ENCODE peak calls at places on chromosomes 6 and 20, in five cellular contexts. L is K562; C is AG20443; H is activated effector memory CD4-positive, alpha-beta T cell treated with Interleukin-2 at 50 U/mL for 16 hours; W is neural progenitor cell. B is an unnamed sample.

GRCh38 chr6:81876977-81877376 is 124.5 kb upstream of the TENT5A start:
- DNase-seq in L (no peak), C (no peak), H (no peak), W (no peak), B (peak)

GRCh38 chr6:42523158-42523814 is 40.5 kb upstream of the UBR2 start:
- DNase-seq in L (no peak), C (no peak), H (no peak), W (no peak), B (no peak)

GRCh38 chr6:83466328-83466727 is 35.5 kb upstream of the ME1 start:
- DNase-seq in L (no peak), C (no peak), H (no peak), W (no peak), B (no peak)

GRCh38 chr6:100203391-100203790 is 209.4 kb upstream of the MCHR2 start:
- DNase-seq in L (no peak), C (peak), H (no peak), W (no peak), B (peak)

GRCh38 chr6:23561732-23562131 is 564.3 kb upstream of the NRSN1 start:
- DNase-seq in L (no peak), C (no peak), H (no peak), W (no peak), B (no peak)

GRCh38 chr6:134774244-134774643 is 175.7 kb downstream of the ALDH8A1 start:
- DNase-seq in L (no peak), C (peak), H (no peak), W (no peak), B (peak)

GRCh38 chr6:158958504-158959386 is 41.3 kb downstream of the RSPH3 start:
- DNase-seq in L (no peak), C (no peak), H (no peak), W (no peak), B (no peak)

GRCh38 chr6:130697661-130698535 is 129.3 kb upstream of the SMLR1 start:
- DNase-seq in L (peak), C (peak), H (peak), W (peak), B (peak)

GRCh38 chr6:30776361-30777223 is 32.2 kb upstream of the IER3 start:
- DNase-seq in L (no peak), C (no peak), H (no peak), W (no peak), B (no peak)

GRCh38 chr6:36386495-36387439 is 702 bp downstream of the ETV7 start:
- DNase-seq in L (peak), C (peak), H (peak), W (peak), B (peak)

GRCh38 chr20:58246346-58246745 is 17.9 kb upstream of the ANKRD60 start:
- DNase-seq in L (no peak), C (no peak), H (no peak), W (peak), B (no peak)

GRCh38 chr6:2215342-2215741 is 30.1 kb downstream of the GMDS start:
- DNase-seq in L (no peak), C (no peak), H (no peak), W (no peak), B (no peak)

GRCh38 chr6:127342296-127342945 is 988 bp downstream of the ECHDC1 start:
- DNase-seq in L (no peak), C (peak), H (no peak), W (peak), B (peak)

GRCh38 chr6:164331026-164331425 is 916.5 kb downstream of the QKI start:
- DNase-seq in L (no peak), C (no peak), H (no peak), W (no peak), B (no peak)

GRCh38 chr20:35568645-35569044 is 26.8 kb downstream of the ERGIC3 start:
- DNase-seq in L (peak), C (peak), H (no peak), W (peak), B (no peak)

GRCh38 chr6:44672838-44673237 is 285.3 kb downstream of the CDC5L start:
- DNase-seq in L (no peak), C (no peak), H (no peak), W (no peak), B (no peak)

GRCh38 chr6:44381739-44382138 is 5.8 kb upstream of the CDC5L start:
- DNase-seq in L (no peak), C (no peak), H (no peak), W (no peak), B (no peak)

GRCh38 chr20:38143238-38143645 is 21.8 kb downstream of the TGM2 start:
- DNase-seq in L (no peak), C (no peak), H (no peak), W (no peak), B (no peak)

GRCh38 chr6:152034631-152035030 is 227.1 kb downstream of the ESR1 start:
- DNase-seq in L (no peak), C (no peak), H (no peak), W (no peak), B (no peak)

GRCh38 chr20:824916-825315 is 8.6 kb upstream of the FAM110A start:
- DNase-seq in L (no peak), C (no peak), H (no peak), W (no peak), B (no peak)

GRCh38 chr6:23414204-23414501 is 711.9 kb upstream of the NRSN1 start:
- DNase-seq in L (no peak), C (peak), H (no peak), W (no peak), B (peak)

GRCh38 chr20:19758888-19759331 is 852 bp downstream of the RIN2 start:
- DNase-seq in L (no peak), C (peak), H (no peak), W (peak), B (peak)

GRCh38 chr6:64411226-64411625 is 775.6 kb downstream of the PHF3 start:
- DNase-seq in L (no peak), C (peak), H (no peak), W (no peak), B (no peak)

GRCh38 chr6:13769655-13770053 is 44.7 kb downstream of the MCUR1 start:
- DNase-seq in L (no peak), C (no peak), H (no peak), W (no peak), B (no peak)

GRCh38 chr6:129661478-129662405 is 48.2 kb downstream of the ARHGAP18 start:
- DNase-seq in L (no peak), C (no peak), H (no peak), W (no peak), B (no peak)

GRCh38 chr6:25085761-25086160 is 150.0 kb upstream of the RIPOR2 start:
- DNase-seq in L (no peak), C (no peak), H (no peak), W (no peak), B (no peak)

GRCh38 chr6:37482356-37483292 is 17.1 kb downstream of the CCDC167 start:
- DNase-seq in L (no peak), C (no peak), H (no peak), W (no peak), B (no peak)

GRCh38 chr6:30092852-30093543 is 17.4 kb upstream of the RNF39 start:
- DNase-seq in L (no peak), C (no peak), H (no peak), W (no peak), B (no peak)

GRCh38 chr6:158649289-158650143 is at the start of gene SYTL3:
- DNase-seq in L (no peak), C (peak), H (peak), W (no peak), B (peak)

GRCh38 chr6:40247516-40248115 is 313.4 kb upstream of the MOCS1 start:
- DNase-seq in L (no peak), C (no peak), H (no peak), W (no peak), B (no peak)

GRCh38 chr6:75130784-75131183 is 75.1 kb downstream of the COL12A1 start:
- DNase-seq in L (no peak), C (peak), H (no peak), W (no peak), B (peak)

GRCh38 chr6:7145269-7146078 is 37.7 kb downstream of the RREB1 start:
- DNase-seq in L (no peak), C (no peak), H (no peak), W (no peak), B (no peak)

GRCh38 chr6:8499540-8499939 is 64.2 kb upstream of the SLC35B3 start:
- DNase-seq in L (no peak), C (peak), H (no peak), W (peak), B (peak)

GRCh38 chr6:34044945-34045595 is 100.8 kb downstream of the GRM4 start:
- DNase-seq in L (no peak), C (no peak), H (peak), W (no peak), B (no peak)

GRCh38 chr6:151553416-151554158 is 59.8 kb downstream of the CCDC170 start:
- DNase-seq in L (no peak), C (no peak), H (no peak), W (no peak), B (no peak)

GRCh38 chr6:11964729-11965128 is 47.4 kb upstream of the HIVEP1 start:
- DNase-seq in L (no peak), C (no peak), H (no peak), W (no peak), B (no peak)

GRCh38 chr6:167733740-167734661 is 92.7 kb upstream of the AFDN start:
- DNase-seq in L (no peak), C (no peak), H (no peak), W (no peak), B (no peak)

GRCh38 chr20:50724851-50725721 is 6.3 kb upstream of the PARD6B start:
- DNase-seq in L (peak), C (peak), H (no peak), W (peak), B (peak)

GRCh38 chr6:134534708-134535149 is 216.8 kb upstream of the SGK1 start:
- DNase-seq in L (no peak), C (no peak), H (no peak), W (no peak), B (peak)

GRCh38 chr6:110034637-110035096 is 56.6 kb downstream of the GPR6 start:
- DNase-seq in L (no peak), C (no peak), H (no peak), W (no peak), B (no peak)

B was measured in AG08395.